ENCODE peak calls at places on chromosome 10, in eight cellular contexts. O is endothelial cell of umbilical vein, R is Karpas-422, P is lung, K is heart right ventricle, D is cardiac muscle cell, Z is iPS DF 6.9, M is astrocyte of the cerebellum. V is an unnamed sample.

GRCh38 chr10:48671914-48672595 is 12.6 kb upstream of the WDFY4 start:
- DNase-seq in O (no peak), R (peak), P (no peak), K (no peak), D (no peak), Z (no peak), M (no peak), V (no peak)

GRCh38 chr10:103709341-103709920 is 145.9 kb downstream of the SH3PXD2A start:
- DNase-seq in O (peak), R (no peak), P (no peak), K (no peak), D (peak), Z (no peak), M (no peak), V (peak)

GRCh38 chr10:18618995-18619394 is 32.4 kb downstream of the NSUN6 start:
- DNase-seq in O (peak), R (no peak), P (peak), K (peak), D (no peak), Z (no peak), M (peak), V (no peak)

GRCh38 chr10:86363184-86363832 is 3.3 kb downstream of the GRID1 start:
- DNase-seq in O (no peak), R (no peak), P (no peak), K (no peak), D (peak), Z (no peak), M (no peak), V (peak)

GRCh38 chr10:112333452-112333851 is 40.5 kb upstream of the ACSL5 start:
- DNase-seq in O (no peak), R (no peak), P (no peak), K (no peak), D (no peak), Z (no peak), M (no peak), V (no peak)

GRCh38 chr10:114749545-114749944 is 72.0 kb upstream of the FHIP2A start:
- DNase-seq in O (no peak), R (no peak), P (peak), K (no peak), D (no peak), Z (no peak), M (no peak), V (no peak)

GRCh38 chr10:35752469-35753450 is 110.7 kb upstream of the FZD8 start:
- DNase-seq in O (no peak), R (no peak), P (peak), K (peak), D (peak), Z (no peak), M (no peak), V (no peak)

GRCh38 chr10:42975558-42976352 is 101.1 kb upstream of the RET start:
- DNase-seq in O (no peak), R (peak), P (no peak), K (no peak), D (no peak), Z (no peak), M (no peak), V (peak)

GRCh38 chr10:22230331-22230833 is 12.6 kb upstream of the EBLN1 start:
- DNase-seq in O (peak), R (peak), P (no peak), K (no peak), D (peak), Z (no peak), M (no peak), V (peak)

GRCh38 chr10:119656760-119657159 is 5.6 kb downstream of the BAG3 start:
- DNase-seq in O (no peak), R (no peak), P (no peak), K (no peak), D (no peak), Z (no peak), M (no peak), V (no peak)
- H3K4me3 ChIP-seq in O (no peak), R (no peak), P (no peak), K (no peak), D (no peak), Z (no peak), M (no peak), V (no peak)

GRCh38 chr10:132746386-132746785 is 39.6 kb downstream of the NKX6-2 start:
- DNase-seq in O (no peak), R (no peak), P (no peak), K (no peak), D (no peak), Z (no peak), M (no peak), V (no peak)
- H3K4me3 ChIP-seq in O (no peak), R (no peak), P (no peak), K (no peak), D (no peak), Z (no peak), M (no peak), V (no peak)

GRCh38 chr10:122648599-122649428 is 50.8 kb downstream of the C10orf120 start:
- DNase-seq in O (peak), R (peak), P (peak), K (peak), D (peak), Z (peak), M (peak), V (peak)
- H3K4me3 ChIP-seq in O (no peak), R (no peak), P (no peak), K (no peak), D (no peak), Z (no peak), M (no peak), V (no peak)

GRCh38 chr10:106577266-106577665 is 587.2 kb downstream of the SORCS1 start:
- DNase-seq in O (no peak), R (no peak), P (no peak), K (no peak), D (peak), Z (peak), M (no peak), V (peak)
- H3K4me3 ChIP-seq in O (no peak), R (no peak), P (no peak), K (no peak), D (no peak), Z (no peak), M (no peak), V (no peak)

GRCh38 chr10:124036746-124037145 is 56.7 kb downstream of the CHST15 start:
- DNase-seq in O (no peak), R (no peak), P (no peak), K (no peak), D (no peak), Z (no peak), M (no peak), V (no peak)
- H3K4me3 ChIP-seq in O (no peak), R (no peak), P (no peak), K (no peak), D (no peak), Z (no peak), M (no peak), V (no peak)